ENCODE peak calls at places on chromosomes 12 and 14, in five cellular contexts. Z, I, Q, B and X are unnamed samples.

GRCh38 chr12:130961921-130962326 is 8.2 kb downstream of the ADGRD1 start:
- DNase-seq in I (no peak), B (no peak), Z (no peak), Q (no peak), X (no peak)

GRCh38 chr14:105087308-105087962 is 22.2 kb upstream of the GPR132 start:
- DNase-seq in Z (peak), I (peak), B (peak), Q (no peak), X (peak)

GRCh38 chr14:32985881-32986280 is 47.2 kb downstream of the NPAS3 start:
- DNase-seq in B (no peak), Z (no peak), Q (no peak), I (no peak), X (no peak)

GRCh38 chr12:106901276-106901675 is 54.4 kb upstream of the TMEM263 start:
- DNase-seq in B (no peak), I (no peak), Z (no peak), Q (no peak), X (no peak)

GRCh38 chr12:80195143-80195726 is 95.9 kb downstream of the OTOGL start:
- DNase-seq in Q (peak), Z (peak), B (no peak), I (peak), X (peak)

GRCh38 chr12:121232977-121233627 is 23.2 kb downstream of the P2RX4 start:
- DNase-seq in Q (no peak), B (no peak), Z (no peak), I (no peak), X (no peak)

GRCh38 chr12:132559652-132560420 is 50.5 kb downstream of the LRCOL1 start:
- DNase-seq in Q (peak), Z (peak), I (peak), B (no peak), X (peak)

GRCh38 chr12:110668480-110669192 is 20.3 kb downstream of the HVCN1 start:
- DNase-seq in Q (no peak), I (no peak), B (no peak), Z (no peak), X (no peak)

GRCh38 chr14:72651715-72652114 is 242.2 kb downstream of the DPF3 start:
- DNase-seq in B (no peak), Q (no peak), I (no peak), Z (no peak), X (no peak)

GRCh38 chr14:92578511-92578910 is 64.9 kb downstream of the RIN3 start:
- DNase-seq in B (peak), Z (no peak), I (no peak), Q (no peak), X (no peak)

GRCh38 chr14:97978336-97978735 is 1181.2 kb downstream of the VRK1 start:
- DNase-seq in I (peak), B (peak), Q (peak), Z (peak), X (peak)

GRCh38 chr12:2285462-2285861 is 232.7 kb downstream of the CACNA1C start:
- DNase-seq in Q (no peak), B (peak), Z (no peak), I (no peak), X (no peak)

GRCh38 chr14:73239463-73240241 is 2.3 kb downstream of the PAPLN start:
- DNase-seq in I (no peak), B (no peak), Q (peak), Z (no peak), X (no peak)

GRCh38 chr12:2167231-2167630 is 114.4 kb downstream of the CACNA1C start:
- DNase-seq in B (no peak), Q (no peak), Z (no peak), I (no peak), X (no peak)

GRCh38 chr14:32560213-32560857 is 231.2 kb downstream of the AKAP6 start:
- DNase-seq in B (peak), Q (peak), I (peak), Z (peak), X (peak)

GRCh38 chr14:74922752-74923401 is at the start of gene RPS6KL1:
- DNase-seq in I (peak), Z (peak), B (peak), Q (peak), X (peak)

GRCh38 chr12:42958271-42958674 is 368.7 kb upstream of the PRICKLE1 start:
- DNase-seq in Q (no peak), B (no peak), I (no peak), Z (no peak), X (no peak)

GRCh38 chr12:22283006-22283506 is 51.5 kb downstream of the ST8SIA1 start:
- DNase-seq in Q (no peak), B (no peak), Z (no peak), I (no peak), X (no peak)

GRCh38 chr14:33210304-33210703 is 271.6 kb downstream of the NPAS3 start:
- DNase-seq in Q (peak), B (no peak), Z (no peak), I (no peak), X (peak)

GRCh38 chr12:57726884-57727757 is 11.4 kb downstream of the AGAP2 start:
- DNase-seq in B (no peak), Q (peak), Z (no peak), I (no peak), X (no peak)

GRCh38 chr14:23052182-23052623 is 5.1 kb downstream of the CDH24 start:
- DNase-seq in B (no peak), Q (no peak), I (no peak), Z (no peak), X (no peak)

GRCh38 chr14:75535164-75535898 is 13.1 kb downstream of the BATF start:
- DNase-seq in I (no peak), Q (no peak), B (no peak), Z (no peak), X (no peak)

GRCh38 chr12:11822071-11822818 is 172.8 kb downstream of the ETV6 start:
- DNase-seq in I (peak), Q (no peak), Z (no peak), B (no peak), X (no peak)

GRCh38 chr12:67456281-67456918 is 187.2 kb downstream of the CAND1 start:
- DNase-seq in B (no peak), I (no peak), Z (no peak), Q (no peak), X (peak)

GRCh38 chr14:91363776-91364523 is 53.7 kb downstream of the CCDC88C start:
- DNase-seq in Q (no peak), I (no peak), B (no peak), Z (no peak), X (no peak)

GRCh38 chr14:79949906-79950305 is 261.4 kb downstream of the DIO2 start:
- DNase-seq in Q (no peak), Z (no peak), I (no peak), B (no peak), X (no peak)

DNA sequence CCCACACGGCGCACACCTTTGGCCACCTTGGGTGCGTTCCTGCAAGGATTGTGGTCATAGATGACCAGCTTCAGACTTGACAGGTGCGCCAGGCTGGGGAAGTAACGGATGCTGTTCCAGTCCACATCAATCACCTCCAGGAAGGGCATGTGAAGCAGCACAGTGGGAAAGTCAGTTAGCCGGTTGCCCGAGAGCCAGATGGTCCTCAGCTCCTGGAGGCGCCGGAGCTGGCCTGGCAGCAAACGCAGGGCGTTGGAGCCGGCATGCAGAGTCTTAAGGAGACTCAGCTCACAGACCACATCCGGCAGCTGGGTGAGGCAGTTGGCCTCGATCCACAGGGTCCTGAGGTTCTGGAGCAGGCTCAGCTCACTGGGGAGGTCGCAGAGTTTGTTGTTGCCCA is 581 bp downstream of the LRRC10 start:
- DNase-seq in I (no peak), Z (no peak), Q (no peak), B (no peak), X (no peak)
- TF ChIP-seq CTCF in I (no peak), Z (no peak), Q (no peak), B (no peak), X (no peak)

DNA sequence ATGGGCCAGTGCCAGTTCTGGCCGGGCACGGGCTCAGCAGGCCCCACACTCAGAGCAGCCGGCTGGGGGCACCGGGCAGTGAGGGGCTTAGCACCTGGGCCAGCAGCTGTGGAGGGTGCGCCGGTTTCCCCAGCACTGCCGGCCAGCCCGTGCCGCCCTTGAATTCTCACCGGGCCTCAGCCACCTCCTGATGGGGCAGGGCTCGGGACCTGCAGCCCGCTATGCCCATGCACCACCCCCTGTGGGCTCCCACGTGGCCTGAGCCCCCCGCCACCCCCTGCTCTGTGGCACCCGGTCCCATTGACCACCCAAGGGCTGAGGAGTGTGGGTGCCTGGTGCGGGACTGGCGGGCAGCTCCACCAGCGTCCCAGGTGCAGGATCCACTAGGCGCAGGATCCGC is 15.4 kb upstream of the GTF2A1 start:
- DNase-seq in I (no peak), Q (no peak), B (no peak), Z (no peak), X (no peak)
- TF ChIP-seq CTCF in I (no peak), Q (no peak), B (no peak), Z (no peak), X (no peak)

DNA sequence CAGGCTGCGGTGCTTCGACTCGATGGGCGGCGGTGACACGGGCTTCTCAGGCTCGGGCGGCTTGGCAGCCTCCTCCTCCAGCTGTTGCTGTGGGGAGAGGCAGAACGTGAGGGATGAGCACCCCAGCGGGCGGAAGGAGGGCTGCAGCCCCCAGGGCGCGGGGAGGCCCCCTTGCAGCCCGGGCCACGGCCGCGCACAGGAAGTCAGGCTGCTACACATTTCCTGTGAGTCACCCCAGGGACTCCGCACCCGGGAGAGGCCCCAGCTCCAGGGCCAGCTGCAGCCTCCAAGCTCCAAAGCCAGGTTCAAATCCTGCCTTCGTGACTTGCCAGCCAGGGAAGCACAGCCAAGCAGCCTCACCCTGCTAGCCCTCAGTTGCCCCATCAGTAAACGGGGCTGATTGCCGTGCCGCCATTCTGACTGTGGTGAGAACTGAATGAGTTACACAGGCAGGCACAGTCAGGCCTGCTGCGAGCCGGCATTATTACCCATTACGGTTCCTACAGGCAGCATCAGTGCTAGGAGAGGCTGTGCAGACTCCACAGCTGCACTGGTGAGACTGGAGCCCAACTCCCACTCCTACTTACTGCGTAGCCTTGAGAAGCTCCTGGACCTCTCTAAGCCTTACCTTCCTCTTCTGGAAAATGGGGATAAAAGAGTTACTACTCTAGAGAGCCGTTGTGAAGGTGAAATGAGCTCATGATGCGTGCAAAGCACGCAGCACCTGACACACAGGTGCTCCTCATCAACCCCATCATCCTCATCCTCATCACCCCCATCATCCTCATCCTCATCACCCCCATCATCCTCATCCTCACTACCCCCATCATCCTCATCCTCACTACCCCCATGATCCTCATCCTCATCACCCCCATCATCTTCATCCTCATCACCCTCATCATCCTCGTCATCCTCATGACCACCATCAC is 100.9 kb downstream of the NCOR2 start:
- DNase-seq in I (no peak), Q (no peak), Z (no peak), B (peak), X (no peak)
- TF ChIP-seq CTCF in I (no peak), Q (no peak), Z (no peak), B (no peak), X (no peak)

GRCh38 chr12:92034858-92035401 is 110.7 kb downstream of the BTG1 start:
- DNase-seq in I (peak), B (peak), Q (peak), Z (peak), X (peak)
- TF ChIP-seq CTCF in I (no peak), B (no peak), Q (no peak), Z (no peak), X (no peak)

GRCh38 chr14:50342211-50343080 is 30.3 kb downstream of the DMAC2L start:
- DNase-seq in B (peak), Z (peak), Q (peak), I (no peak), X (peak)
- TF ChIP-seq CTCF in B (no peak), Z (peak), Q (no peak), I (no peak), X (peak)

DNA sequence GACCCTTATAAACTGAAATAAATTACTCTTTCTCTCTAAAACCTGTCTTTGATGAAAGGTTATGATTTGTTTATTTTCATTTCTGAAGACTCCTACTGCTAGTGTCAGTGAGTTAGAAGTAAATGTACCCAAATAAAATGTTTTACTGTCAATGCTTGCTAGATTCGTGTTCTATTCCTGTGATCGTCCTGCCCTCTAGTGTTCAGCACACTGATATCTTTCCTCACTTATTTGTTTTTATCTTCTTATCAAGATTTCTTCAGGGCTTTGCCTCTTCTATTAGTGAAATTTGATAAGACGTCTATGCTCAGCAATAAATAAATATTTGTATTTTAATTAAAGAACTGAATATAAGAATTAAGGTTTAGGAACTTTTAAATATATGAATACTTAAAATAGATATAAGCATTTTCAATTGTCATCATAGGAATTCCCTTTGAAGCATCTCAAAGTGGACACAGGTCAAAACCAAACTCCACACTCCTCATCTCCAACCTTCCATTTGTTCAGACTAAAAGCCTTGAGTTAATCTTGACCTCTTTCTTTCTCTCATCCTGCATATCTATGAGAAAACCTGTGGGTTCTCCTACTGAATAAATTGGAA is 75.8 kb downstream of the C12orf50 start:
- DNase-seq in Z (peak), B (no peak), I (peak), Q (peak), X (peak)
- TF ChIP-seq CTCF in Z (peak), B (peak), I (peak), Q (peak), X (peak)

GRCh38 chr14:30296956-30297405 is 262.0 kb upstream of the G2E3 start:
- DNase-seq in Z (no peak), B (no peak), Q (no peak), I (no peak), X (no peak)

GRCh38 chr14:30295980-30296379 is 263.0 kb upstream of the G2E3 start:
- DNase-seq in Z (no peak), B (no peak), I (no peak), Q (no peak), X (peak)

GRCh38 chr14:30287579-30288445 is 271.1 kb upstream of the G2E3 start:
- DNase-seq in B (no peak), Q (no peak), Z (no peak), I (no peak), X (no peak)

GRCh38 chr14:30292591-30292990 is 266.4 kb upstream of the G2E3 start:
- DNase-seq in B (no peak), Q (no peak), I (no peak), Z (no peak), X (no peak)

GRCh38 chr14:30291216-30291615 is 267.7 kb upstream of the G2E3 start:
- DNase-seq in I (no peak), Z (no peak), Q (no peak), B (no peak), X (peak)
- TF ChIP-seq CTCF in I (no peak), Z (no peak), Q (no peak), B (no peak), X (no peak)

GRCh38 chr14:21933681-21934080 is 260.1 kb upstream of the OR4E1 start:
- DNase-seq in I (no peak), Z (no peak), B (no peak), Q (no peak), X (peak)
- TF ChIP-seq CTCF in I (peak), Z (peak), B (no peak), Q (peak), X (no peak)